ENCODE peak calls at places on chromosomes 3 and 15, in six cellular contexts. H is memory B cell, R is activated T-cell treated with anti-CD3 and anti-CD28 coated beads for 24 hours, Y is cardiac septum, C is neural crest cell, W is IMR-90. E is an unnamed sample.

GRCh38 chr3:55721716-55722484 is 234.8 kb upstream of the WNT5A start:
- DNase-seq in W (peak; percentile 51), C (peak; percentile 14), H (no peak), R (no peak), Y (no peak), E (no peak)

GRCh38 chr3:11455977-11456376 is 183.8 kb downstream of the ATG7 start:
- DNase-seq in H (no peak), C (no peak), W (peak; percentile 94), Y (no peak), R (no peak), E (no peak)

GRCh38 chr3:196942915-196943277 is 568 bp upstream of the NCBP2 start:
- DNase-seq in R (peak; percentile 10), C (no peak), H (no peak), Y (no peak), W (no peak), E (no peak)

GRCh38 chr3:169243122-169243521 is 420.4 kb downstream of the MECOM start:
- DNase-seq in C (no peak), Y (no peak), R (no peak), H (no peak), W (peak; percentile 10), E (no peak)

GRCh38 chr3:175656451-175656850 is 797.3 kb downstream of the NAALADL2 start:
- DNase-seq in R (no peak), H (no peak), W (no peak), C (no peak), Y (no peak), E (no peak)

GRCh38 chr3:71689305-71689704 is 35.9 kb downstream of the EIF4E3 start:
- DNase-seq in W (no peak), R (no peak), H (no peak), C (no peak), Y (no peak), E (no peak)

GRCh38 chr3:32910954-32911353 is 40.5 kb upstream of the CCR4 start:
- DNase-seq in Y (no peak), C (no peak), W (no peak), R (no peak), H (no peak), E (no peak)

GRCh38 chr3:187706966-187707365 is 4.6 kb upstream of the RTP2 start:
- DNase-seq in H (no peak), R (no peak), Y (no peak), C (no peak), W (no peak), E (no peak)

GRCh38 chr15:85761635-85762034 is 33.1 kb downstream of the KLHL25 start:
- DNase-seq in C (no peak), W (peak; percentile 67), Y (peak; percentile 63), H (no peak), R (no peak), E (no peak)

GRCh38 chr3:52819936-52820335 is 10.5 kb downstream of the ITIH4 start:
- DNase-seq in R (no peak), W (no peak), H (no peak), C (no peak), Y (no peak), E (no peak)

GRCh38 chr15:31080618-31081017 is 20.9 kb downstream of the TRPM1 start:
- DNase-seq in C (peak; percentile 64), Y (no peak), H (peak; percentile 11), R (peak; percentile 14), W (no peak), E (no peak)

GRCh38 chr3:179653777-179654117 is 907 bp downstream of the USP13 start:
- DNase-seq in R (peak; percentile 7), C (no peak), H (no peak), W (no peak), Y (no peak), E (no peak)

GRCh38 chr3:107384907-107385306 is 7.7 kb downstream of the CCDC54 start:
- DNase-seq in C (no peak), Y (no peak), W (no peak), H (no peak), R (no peak), E (no peak)

GRCh38 chr3:120396469-120396868 is 47.3 kb upstream of the LRRC58 start:
- DNase-seq in C (no peak), W (no peak), H (no peak), Y (no peak), R (no peak), E (no peak)

GRCh38 chr3:53506110-53506762 is 11.8 kb downstream of the CACNA1D start:
- DNase-seq in W (no peak), H (no peak), Y (no peak), R (no peak), C (no peak), E (no peak)

GRCh38 chr3:31762888-31763351 is 218.1 kb downstream of the OSBPL10 start:
- DNase-seq in R (no peak), C (no peak), H (no peak), Y (no peak), W (no peak), E (no peak)

GRCh38 chr3:113531826-113532697 is at the start of gene SIDT1:
- DNase-seq in W (no peak), R (peak; percentile 59), Y (peak; percentile 76), C (no peak), H (peak; percentile 71), E (peak; percentile 36)

GRCh38 chr15:57033715-57034439 is 115.4 kb downstream of the TCF12 start:
- DNase-seq in H (no peak), C (no peak), R (no peak), W (no peak), Y (no peak), E (no peak)

GRCh38 chr3:188950832-188951489 is 220.8 kb upstream of the TPRG1 start:
- DNase-seq in H (no peak), C (no peak), W (peak; percentile 99), Y (no peak), R (peak; percentile 44), E (no peak)

GRCh38 chr3:4509983-4510755 is 17.0 kb downstream of the ITPR1 start:
- DNase-seq in C (no peak), W (no peak), Y (no peak), R (no peak), H (no peak), E (no peak)

GRCh38 chr3:190443257-190443656 is 6.4 kb downstream of the TMEM207 start:
- DNase-seq in Y (no peak), R (no peak), W (peak; percentile 44), C (no peak), H (no peak), E (no peak)

GRCh38 chr3:20683912-20684311 is 497.9 kb upstream of the SGO1 start:
- DNase-seq in H (no peak), C (no peak), Y (no peak), W (peak; percentile 47), R (no peak), E (no peak)

GRCh38 chr3:150588027-150588830 is 14.9 kb upstream of the SELENOT start:
- DNase-seq in H (no peak), R (no peak), W (no peak), Y (peak; percentile 79), C (no peak), E (no peak)

GRCh38 chr15:75182187-75183131 is 19.2 kb upstream of the C15orf39 start:
- DNase-seq in W (peak; percentile 28), H (no peak), R (no peak), C (no peak), Y (no peak), E (peak; percentile 9)

GRCh38 chr3:189301479-189301878 is 129.7 kb downstream of the TPRG1 start:
- DNase-seq in W (no peak), H (no peak), Y (no peak), R (no peak), C (no peak), E (no peak)

GRCh38 chr3:30658328-30659052 is 52.1 kb downstream of the TGFBR2 start:
- DNase-seq in C (no peak), R (no peak), H (no peak), Y (no peak), W (peak; percentile 79), E (no peak)

GRCh38 chr15:59298255-59298856 is 74.3 kb downstream of the MYO1E start:
- DNase-seq in W (peak; percentile 20), C (no peak), R (peak; percentile 33), H (peak; percentile 58), Y (no peak), E (peak; percentile 37)

E was measured in GM12892.